ENCODE peak calls at places on chromosomes 4 and X, in seven cellular contexts. Q is NCI-H1092, D is activated T-cell treated with anti-CD3 and anti-CD28 coated beads for 48 hours, Y is tibial artery, J is NCI-H1694, P is IMR-90, C is left cardiac atrium. K is an unnamed sample.

GRCh38 chrX:48514126-48514806 is 5.5 kb downstream of the PORCN start:
- DNase-seq in Q (no peak), D (no peak), Y (no peak), J (no peak), P (no peak), C (no peak), K (no peak)

GRCh38 chrX:76454456-76454927 is 27.0 kb downstream of the MAGEE1 start:
- DNase-seq in Q (no peak), D (no peak), Y (no peak), J (peak), P (peak), C (no peak), K (no peak)

GRCh38 chrX:39772057-39772832 is 325.5 kb downstream of the BCOR start:
- DNase-seq in Q (no peak), D (peak), Y (no peak), J (no peak), P (peak), C (no peak), K (peak)

GRCh38 chr4:102823897-102824296 is 3.5 kb downstream of the UBE2D3 start:
- DNase-seq in Q (no peak), D (no peak), Y (no peak), J (no peak), P (peak), C (no peak), K (no peak)

GRCh38 chr4:185782523-185782922 is 29.5 kb downstream of the SORBS2 start:
- DNase-seq in Q (no peak), D (no peak), Y (no peak), J (no peak), P (peak), C (no peak), K (no peak)

GRCh38 chrX:151776936-151777335 is 42.4 kb downstream of the CNGA2 start:
- DNase-seq in Q (no peak), D (no peak), Y (no peak), J (no peak), P (no peak), C (no peak), K (no peak)

GRCh38 chrX:56733459-56734046 is 4.5 kb downstream of the NBDY start:
- DNase-seq in Q (no peak), D (peak), Y (no peak), J (peak), P (peak), C (peak), K (peak)

GRCh38 chr4:68218044-68218443 is 27.4 kb downstream of the TMPRSS11B start:
- DNase-seq in Q (no peak), D (no peak), Y (no peak), J (no peak), P (no peak), C (no peak), K (no peak)

GRCh38 chrX:152992120-152992519 is 1.8 kb downstream of the PNMA5 start:
- DNase-seq in Q (peak), D (no peak), Y (no peak), J (no peak), P (no peak), C (no peak), K (no peak)

GRCh38 chr4:161419822-161420221 is 744.0 kb downstream of the FSTL5 start:
- DNase-seq in Q (no peak), D (no peak), Y (no peak), J (no peak), P (no peak), C (no peak), K (no peak)

GRCh38 chr4:130288576-130288975 is 1192.6 kb downstream of the C4orf33 start:
- DNase-seq in Q (no peak), D (no peak), Y (no peak), J (no peak), P (no peak), C (no peak), K (no peak)

GRCh38 chr4:133484287-133484686 is 335.2 kb downstream of the PCDH10 start:
- DNase-seq in Q (no peak), D (no peak), Y (no peak), J (no peak), P (no peak), C (no peak), K (no peak)

GRCh38 chrX:26032141-26032917 is 105.8 kb upstream of the MAGEB18 start:
- DNase-seq in Q (no peak), D (no peak), Y (no peak), J (no peak), P (no peak), C (no peak), K (no peak)

GRCh38 chrX:134747006-134747405 is 88.7 kb upstream of the PLAC1 start:
- DNase-seq in Q (no peak), D (no peak), Y (no peak), J (no peak), P (no peak), C (no peak), K (no peak)

GRCh38 chr4:188660796-188661195 is 521.6 kb downstream of the TRIML1 start:
- DNase-seq in Q (no peak), D (no peak), Y (no peak), J (no peak), P (no peak), C (no peak), K (no peak)

GRCh38 chr4:113955411-113955810 is 24.0 kb downstream of the ARSJ start:
- DNase-seq in Q (no peak), D (no peak), Y (no peak), J (no peak), P (no peak), C (no peak), K (no peak)

GRCh38 chr4:151184523-151185458 is 85.4 kb downstream of the RPS3A start:
- DNase-seq in Q (no peak), D (no peak), Y (no peak), J (no peak), P (peak), C (no peak), K (no peak)

GRCh38 chr4:15832523-15833451 is 54.7 kb downstream of the CD38 start:
- DNase-seq in Q (no peak), D (no peak), Y (no peak), J (no peak), P (no peak), C (no peak), K (no peak)

GRCh38 chrX:12979630-12980015 is 4.7 kb downstream of the TMSB4X start:
- DNase-seq in Q (no peak), D (no peak), Y (no peak), J (no peak), P (peak), C (no peak), K (no peak)

GRCh38 chrX:69095260-69095659 is 70.0 kb downstream of the PJA1 start:
- DNase-seq in Q (no peak), D (no peak), Y (no peak), J (no peak), P (no peak), C (no peak), K (no peak)

GRCh38 chrX:40474205-40474626 is 106.6 kb upstream of the ATP6AP2 start:
- DNase-seq in Q (peak), D (no peak), Y (no peak), J (peak), P (peak), C (no peak), K (peak)

GRCh38 chr4:20311863-20312262 is 60.2 kb downstream of the SLIT2 start:
- DNase-seq in Q (no peak), D (no peak), Y (no peak), J (no peak), P (peak), C (no peak), K (no peak)

GRCh38 chr4:77040856-77041576 is 34.8 kb downstream of the CCNI start:
- DNase-seq in Q (no peak), D (no peak), Y (no peak), J (no peak), P (peak), C (no peak), K (no peak)

GRCh38 chr4:147825451-147826287 is 93.8 kb downstream of the ARHGAP10 start:
- DNase-seq in Q (no peak), D (no peak), Y (no peak), J (no peak), P (no peak), C (peak), K (peak)

GRCh38 chr4:1318488-1319213 is 28.4 kb upstream of the UVSSA start:
- DNase-seq in Q (no peak), D (no peak), Y (no peak), J (no peak), P (no peak), C (peak), K (no peak)

GRCh38 chr4:100190643-100191600 is 654 bp upstream of the DDIT4L start:
- DNase-seq in Q (peak), D (no peak), Y (no peak), J (no peak), P (peak), C (peak), K (no peak)

GRCh38 chr4:139568206-139568969 is 12.4 kb upstream of the SETD7 start:
- DNase-seq in Q (no peak), D (no peak), Y (no peak), J (no peak), P (no peak), C (no peak), K (no peak)

GRCh38 chr4:101850698-101851097 is 60.2 kb downstream of the BANK1 start:
- DNase-seq in Q (no peak), D (no peak), Y (no peak), J (no peak), P (no peak), C (no peak), K (no peak)

K was measured in right cardiac atrium.